ENCODE peak calls at places on chromosome 6, in four cellular contexts. K is NCI-H1092, U is EL, S is NCI-H526. O is an unnamed sample.

GRCh38 chr6:99501762-99502161 is 13.5 kb downstream of the USP45 start:
- DNase-seq in K (no peak), S (no peak), U (peak), O (no peak)

GRCh38 chr6:149334201-149334600 is 16.7 kb downstream of the TAB2 start:
- DNase-seq in K (no peak), S (no peak), U (peak), O (no peak)

GRCh38 chr6:723540-723939 is 30.6 kb upstream of the EXOC2 start:
- DNase-seq in S (no peak), K (no peak), U (no peak), O (no peak)

GRCh38 chr6:26555505-26556262 is 17.5 kb downstream of the HMGN4 start:
- DNase-seq in U (peak), K (no peak), S (no peak), O (peak)

GRCh38 chr6:14875678-14876063 is 370.2 kb upstream of the JARID2 start:
- DNase-seq in S (no peak), K (no peak), U (no peak), O (no peak)

GRCh38 chr6:53896237-53896636 is 101.4 kb downstream of the LRRC1 start:
- DNase-seq in K (no peak), U (peak), S (no peak), O (no peak)

GRCh38 chr6:111900731-111901130 is 27.5 kb upstream of the FYN start:
- DNase-seq in K (no peak), S (no peak), U (no peak), O (no peak)

GRCh38 chr6:83008631-83009030 is 57.0 kb downstream of the UBE3D start:
- DNase-seq in U (no peak), K (no peak), S (no peak), O (no peak)

GRCh38 chr6:39927159-39927558 is 7.1 kb downstream of the MOCS1 start:
- DNase-seq in U (peak), S (no peak), K (no peak), O (no peak)

GRCh38 chr6:134217110-134217509 is 100.8 kb downstream of the SGK1 start:
- DNase-seq in S (no peak), U (peak), K (no peak), O (no peak)

GRCh38 chr6:48889429-48889828 is 573.6 kb downstream of the MMUT start:
- DNase-seq in U (no peak), S (no peak), K (no peak), O (no peak)

GRCh38 chr6:167550936-167551633 is 226.2 kb downstream of the TTLL2 start:
- DNase-seq in U (no peak), K (peak), S (no peak), O (no peak)

GRCh38 chr6:5403076-5403475 is 141.8 kb downstream of the FARS2 start:
- DNase-seq in U (no peak), S (no peak), K (no peak), O (no peak)

GRCh38 chr6:80520195-80520594 is 413.7 kb downstream of the BCKDHB start:
- DNase-seq in S (no peak), U (peak), K (no peak), O (no peak)

GRCh38 chr6:45466686-45467085 is 89.0 kb upstream of the SUPT3H start:
- DNase-seq in U (no peak), S (no peak), K (no peak), O (no peak)

GRCh38 chr6:35069262-35069661 is 71.9 kb downstream of the TCP11 start:
- DNase-seq in S (no peak), K (no peak), U (no peak), O (no peak)

GRCh38 chr6:144953552-144954240 is 668.6 kb downstream of the UTRN start:
- DNase-seq in S (no peak), U (peak), K (no peak), O (no peak)

GRCh38 chr6:29941476-29941875 is 856 bp upstream of the HLA-A start:
- DNase-seq in S (no peak), U (peak), K (no peak), O (no peak)

GRCh38 chr6:30685157-30685976 is 1.1 kb downstream of the PPP1R18 start:
- DNase-seq in S (no peak), U (peak), K (no peak), O (no peak)

GRCh38 chr6:110048221-110048875 is 70.2 kb downstream of the GPR6 start:
- DNase-seq in K (no peak), U (peak), S (no peak), O (no peak)

GRCh38 chr6:6856538-6857523 is 250.9 kb upstream of the RREB1 start:
- DNase-seq in S (no peak), K (no peak), U (peak), O (peak)

GRCh38 chr6:121584591-121585369 is 149.3 kb downstream of the GJA1 start:
- DNase-seq in K (no peak), U (no peak), S (no peak), O (no peak)

GRCh38 chr6:21461844-21462518 is 131.6 kb upstream of the SOX4 start:
- DNase-seq in K (no peak), S (no peak), U (no peak), O (no peak)

GRCh38 chr6:42394151-42394550 is 57.6 kb downstream of the TRERF1 start:
- DNase-seq in U (no peak), K (no peak), S (no peak), O (no peak)

GRCh38 chr6:159214281-159214680 is 45.1 kb downstream of the FNDC1 start:
- DNase-seq in K (no peak), U (no peak), S (no peak), O (no peak)

GRCh38 chr6:169162249-169162967 is 91.2 kb downstream of the THBS2 start:
- DNase-seq in K (no peak), S (no peak), U (no peak), O (no peak)

GRCh38 chr6:32153252-32153834 is 598 bp upstream of the PPT2 start:
- DNase-seq in U (peak), S (peak), K (no peak), O (no peak)

GRCh38 chr6:107629545-107630147 is 139.7 kb downstream of the SOBP start:
- DNase-seq in K (peak), U (no peak), S (no peak), O (no peak)

GRCh38 chr6:111534366-111534765 is 51.3 kb upstream of the REV3L start:
- DNase-seq in S (peak), U (peak), K (peak), O (no peak)

GRCh38 chr6:50829898-50830439 is 11.3 kb downstream of the TFAP2B start:
- DNase-seq in S (no peak), K (no peak), U (no peak), O (no peak)

GRCh38 chr6:112562348-112563220 is 215.5 kb downstream of the RFPL4B start:
- DNase-seq in U (peak), K (no peak), S (no peak), O (no peak)

GRCh38 chr6:37940074-37940847 is 120.7 kb downstream of the ZFAND3 start:
- DNase-seq in U (peak), K (no peak), S (no peak), O (no peak)

GRCh38 chr6:115220760-115221159 is 839.9 kb downstream of the FRK start:
- DNase-seq in S (no peak), U (no peak), K (no peak), O (no peak)